ENCODE peak calls at places on chromosomes 12 and 14, in seven cellular contexts. H is mucosa of descending colon; D is GM23338; F is heart left ventricle; N is endothelial cell; X is heart right ventricle; W is CD4-positive, alpha-beta T cell. M is an unnamed sample.

GRCh38 chr14:99609245-99610117 is 5.5 kb upstream of the CCDC85C start:
- DNase-seq in H (no peak), D (no peak), F (no peak), N (no peak), X (no peak), W (no peak), M (no peak)

GRCh38 chr12:108338915-108339657 is at the start of gene CMKLR1:
- DNase-seq in H (peak), D (peak), F (peak), N (no peak), X (peak), W (no peak), M (no peak)

GRCh38 chr14:76867536-76868452 is 41.6 kb downstream of the LRRC74A start:
- DNase-seq in H (no peak), D (no peak), F (peak), N (no peak), X (no peak), W (peak), M (no peak)

GRCh38 chr14:56005580-56006053 is 112.6 kb upstream of the PELI2 start:
- DNase-seq in H (no peak), D (no peak), F (no peak), N (no peak), X (no peak), W (no peak), M (no peak)

GRCh38 chr12:10272466-10272865 is 35.2 kb upstream of the KLRD1 start:
- DNase-seq in H (no peak), D (no peak), F (no peak), N (no peak), X (no peak), W (no peak), M (no peak)

GRCh38 chr14:89185919-89186849 is 230.8 kb downstream of the FOXN3 start:
- DNase-seq in H (no peak), D (no peak), F (no peak), N (no peak), X (no peak), W (no peak), M (peak)

GRCh38 chr12:71799105-71799504 is 40.5 kb upstream of the TBC1D15 start:
- DNase-seq in H (no peak), D (peak), F (no peak), N (no peak), X (no peak), W (no peak), M (no peak)

GRCh38 chr14:105290598-105291356 is 10.0 kb downstream of the BRF1 start:
- DNase-seq in H (no peak), D (peak), F (no peak), N (no peak), X (no peak), W (no peak), M (no peak)

GRCh38 chr12:99824900-99825562 is 159.7 kb downstream of the ANKS1B start:
- DNase-seq in H (peak), D (no peak), F (no peak), N (no peak), X (no peak), W (no peak), M (peak)

GRCh38 chr14:106875503-106875902 is 1349.1 kb downstream of the TMEM121 start:
- DNase-seq in H (peak), D (no peak), F (no peak), N (no peak), X (peak), W (no peak), M (no peak)

DNA sequence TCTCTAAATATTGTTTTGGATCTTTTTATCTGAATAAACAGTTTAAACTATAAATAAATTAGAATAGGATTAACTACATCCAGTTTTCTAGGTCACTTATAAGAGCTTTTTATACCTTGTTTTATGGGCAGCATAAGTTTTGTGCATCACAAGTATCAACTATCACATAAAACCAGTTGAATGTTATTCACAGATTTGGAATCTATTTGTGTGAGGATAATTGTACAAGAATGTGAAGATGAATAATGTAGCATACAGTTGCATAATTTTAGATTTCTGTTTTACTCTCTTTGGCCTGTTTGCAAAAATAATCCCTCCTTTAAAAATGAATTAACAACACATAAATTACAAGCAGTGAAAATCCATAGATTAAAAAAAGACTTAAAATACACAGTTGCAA is 88.8 kb downstream of the SCFD1 start:
- DNase-seq in H (no peak), D (no peak), F (no peak), N (no peak), X (no peak), W (no peak), M (no peak)
- TF ChIP-seq CTCF in H (no peak), D (no peak), F (no peak), N (no peak), X (no peak), W (no peak), M (no peak)

GRCh38 chr14:75411194-75411552 is 16.6 kb upstream of the JDP2 start:
- DNase-seq in H (no peak), D (no peak), F (peak), N (no peak), X (no peak), W (no peak), M (no peak)
- TF ChIP-seq CTCF in H (no peak), D (no peak), F (no peak), N (no peak), X (no peak), W (no peak), M (no peak)

GRCh38 chr14:70701610-70702009 is 59.9 kb downstream of the TTC9 start:
- DNase-seq in H (no peak), D (no peak), F (no peak), N (no peak), X (no peak), W (no peak), M (no peak)
- TF ChIP-seq CTCF in H (no peak), D (no peak), F (no peak), N (no peak), X (no peak), W (no peak), M (no peak)

GRCh38 chr12:67068773-67069450 is 200.2 kb upstream of the CAND1 start:
- DNase-seq in H (peak), D (peak), F (no peak), N (peak), X (peak), W (no peak), M (no peak)
- TF ChIP-seq CTCF in H (no peak), D (no peak), F (no peak), N (no peak), X (no peak), W (no peak), M (no peak)

DNA sequence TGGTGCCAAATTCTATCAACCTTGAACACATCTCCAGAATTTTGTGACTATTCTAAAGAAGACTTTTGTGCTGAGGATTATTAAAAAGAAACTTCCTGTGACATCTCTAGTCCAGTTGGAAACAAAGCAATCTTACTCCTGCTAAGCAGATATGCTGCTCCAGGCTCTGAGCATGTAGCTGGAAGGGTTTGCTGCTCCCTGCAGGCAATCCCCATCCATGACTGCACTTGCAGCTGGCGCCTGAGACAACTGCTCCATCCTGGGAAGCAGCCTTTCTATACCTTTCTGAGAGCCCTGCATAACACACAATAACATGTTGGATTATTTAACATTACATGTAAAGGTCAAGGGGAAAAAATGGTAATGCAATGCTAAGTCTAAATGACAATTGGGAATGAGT is 105.1 kb downstream of the NDUFA12 start:
- DNase-seq in H (no peak), D (peak), F (no peak), N (peak), X (no peak), W (no peak), M (no peak)
- TF ChIP-seq CTCF in H (no peak), D (peak), F (no peak), N (no peak), X (no peak), W (no peak), M (no peak)

GRCh38 chr12:85695316-85695715 is 140.9 kb downstream of the RASSF9 start:
- DNase-seq in H (no peak), D (no peak), F (no peak), N (no peak), X (no peak), W (no peak), M (no peak)
- TF ChIP-seq CTCF in H (no peak), D (no peak), F (no peak), N (no peak), X (no peak), W (no peak), M (no peak)

DNA sequence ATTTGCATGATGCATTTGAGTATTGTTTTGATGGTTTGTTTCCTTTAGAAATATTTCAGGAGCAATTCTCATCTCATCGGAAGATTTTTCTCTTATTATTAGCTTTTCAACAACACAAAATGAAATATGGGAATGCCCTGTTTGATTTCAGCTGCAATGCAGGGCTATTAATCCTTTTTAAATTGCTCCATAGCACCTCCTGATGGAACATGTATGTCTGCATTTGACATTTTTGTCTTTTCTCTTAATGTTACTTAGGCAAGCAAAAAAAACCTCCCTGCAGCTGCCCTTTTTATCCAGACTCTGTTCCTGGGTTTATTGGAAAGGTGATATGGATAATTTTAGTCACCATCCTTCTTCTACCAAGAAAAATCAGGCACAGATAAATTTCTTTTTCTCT is 895.8 kb downstream of the RPS29 start:
- DNase-seq in H (no peak), D (peak), F (no peak), N (no peak), X (no peak), W (no peak), M (no peak)
- TF ChIP-seq CTCF in H (no peak), D (peak), F (no peak), N (no peak), X (no peak), W (no peak), M (peak)

GRCh38 chr12:131775904-131776889 is 52.0 kb upstream of the MMP17 start:
- DNase-seq in H (no peak), D (no peak), F (no peak), N (no peak), X (no peak), W (no peak), M (no peak)

GRCh38 chr12:131773582-131774221 is 54.5 kb upstream of the MMP17 start:
- DNase-seq in H (no peak), D (peak), F (no peak), N (no peak), X (no peak), W (no peak), M (no peak)

GRCh38 chr12:131774576-131774975 is 53.6 kb upstream of the MMP17 start:
- DNase-seq in H (no peak), D (no peak), F (no peak), N (no peak), X (no peak), W (no peak), M (no peak)

GRCh38 chr12:131779027-131779426 is 49.2 kb upstream of the MMP17 start:
- DNase-seq in H (no peak), D (no peak), F (no peak), N (no peak), X (no peak), W (no peak), M (no peak)

DNA sequence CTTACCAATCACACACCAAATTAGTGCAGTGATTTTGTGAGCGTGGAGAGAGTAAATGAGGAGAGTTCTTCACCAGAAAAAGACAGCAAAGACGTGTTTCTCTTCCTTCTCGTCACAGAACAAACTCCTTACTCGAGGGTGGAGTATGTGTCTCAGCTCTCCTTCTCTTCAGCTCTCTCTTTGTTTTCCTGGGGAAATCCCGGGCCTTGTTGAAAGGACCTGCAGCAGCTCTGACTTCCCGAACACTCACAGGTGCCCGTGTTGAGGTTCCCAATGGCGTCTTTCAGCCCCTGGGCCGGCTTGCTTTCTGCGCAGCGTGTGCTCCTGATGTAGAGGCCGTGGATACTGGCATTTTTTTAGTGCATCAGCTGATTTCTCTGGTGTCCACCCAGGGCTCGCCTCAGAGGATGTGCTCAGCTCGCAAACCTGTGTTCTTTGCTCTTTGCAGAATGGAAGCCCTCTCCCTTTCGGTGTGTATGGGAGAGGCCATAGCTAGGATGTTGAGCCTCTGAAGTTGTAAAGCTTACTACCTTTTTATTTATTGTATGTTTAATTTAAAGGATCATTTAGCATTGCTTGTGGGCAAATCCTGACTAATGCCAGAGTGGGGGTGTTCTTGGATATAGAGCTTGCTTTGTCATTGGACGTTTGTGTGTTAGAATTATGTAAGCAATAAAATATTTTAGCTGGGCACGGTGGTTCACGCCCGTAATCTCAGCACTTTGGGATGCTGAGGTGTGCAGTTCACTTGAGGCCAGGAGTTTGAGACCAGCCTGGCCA is 52.9 kb upstream of the MMP17 start:
- DNase-seq in H (no peak), D (peak), F (no peak), N (no peak), X (no peak), W (no peak), M (no peak)
- TF ChIP-seq CTCF in H (no peak), D (no peak), F (no peak), N (no peak), X (no peak), W (no peak), M (no peak)

GRCh38 chr14:67619446-67620216 is at the start of gene ARG2:
- DNase-seq in H (peak), D (peak), F (peak), N (peak), X (peak), W (peak), M (peak)
- TF ChIP-seq CTCF in H (no peak), D (no peak), F (no peak), N (no peak), X (no peak), W (no peak), M (peak)

DNA sequence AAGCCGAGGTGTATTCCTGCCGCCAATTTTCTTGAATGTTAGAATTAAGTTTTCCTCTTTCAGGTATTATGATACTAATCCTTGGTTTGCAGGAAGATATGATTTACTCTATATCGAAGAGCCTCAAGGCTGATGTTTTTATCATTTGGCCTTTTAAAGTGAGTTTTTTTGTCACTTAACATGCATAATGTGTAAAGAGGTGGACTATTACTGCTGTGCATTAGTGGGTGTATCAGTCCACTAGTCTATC is 11.1 kb upstream of the TMPO start:
- DNase-seq in H (no peak), D (no peak), F (no peak), N (no peak), X (no peak), W (no peak), M (no peak)
- TF ChIP-seq CTCF in H (no peak), D (no peak), F (no peak), N (no peak), X (no peak), W (no peak), M (no peak)

M was measured in LNCaP clone FGC.